ENCODE peak calls at places on chromosomes 11 and 22, in seven cellular contexts. One of them, this sample, is unnamed.

GRCh38 chr11:128532571-128533091 is 54.7 kb downstream of the ETS1 start:
- DNase-seq in effector CD4-positive, alpha-beta T cell: no peak
- DNase-seq in CD8-positive, alpha-beta memory T cell: no peak
- DNase-seq in neural progenitor cell: peak; percentile 91
- DNase-seq in progenitor cell of endocrine pancreas: no peak
- DNase-seq in dorsolateral prefrontal cortex: no peak
- DNase-seq in adrenal gland: no peak
- DNase-seq in this sample: no peak

GRCh38 chr11:33790088-33790487 is 15.8 kb upstream of the FBXO3 start:
- DNase-seq in effector CD4-positive, alpha-beta T cell: no peak
- DNase-seq in CD8-positive, alpha-beta memory T cell: no peak
- DNase-seq in neural progenitor cell: no peak
- DNase-seq in progenitor cell of endocrine pancreas: no peak
- DNase-seq in dorsolateral prefrontal cortex: no peak
- DNase-seq in adrenal gland: no peak
- DNase-seq in this sample: peak; percentile 43

GRCh38 chr11:122882809-122883681 is 486 bp downstream of the JHY start:
- DNase-seq in effector CD4-positive, alpha-beta T cell: peak; percentile 30
- DNase-seq in CD8-positive, alpha-beta memory T cell: peak; percentile 33
- DNase-seq in neural progenitor cell: peak; percentile 80
- DNase-seq in progenitor cell of endocrine pancreas: peak; percentile 31
- DNase-seq in dorsolateral prefrontal cortex: peak; percentile 29
- DNase-seq in adrenal gland: peak; percentile 42
- DNase-seq in this sample: peak; percentile 60

GRCh38 chr22:29302681-29303465 is 3.6 kb upstream of the GAS2L1 start:
- DNase-seq in effector CD4-positive, alpha-beta T cell: no peak
- DNase-seq in CD8-positive, alpha-beta memory T cell: no peak
- DNase-seq in neural progenitor cell: no peak
- DNase-seq in progenitor cell of endocrine pancreas: no peak
- DNase-seq in dorsolateral prefrontal cortex: no peak
- DNase-seq in adrenal gland: peak; percentile 76
- DNase-seq in this sample: no peak

GRCh38 chr11:429931-430456 is 11.8 kb downstream of the ANO9 start:
- DNase-seq in effector CD4-positive, alpha-beta T cell: no peak
- DNase-seq in CD8-positive, alpha-beta memory T cell: no peak
- DNase-seq in neural progenitor cell: no peak
- DNase-seq in progenitor cell of endocrine pancreas: no peak
- DNase-seq in dorsolateral prefrontal cortex: no peak
- DNase-seq in adrenal gland: no peak
- DNase-seq in this sample: no peak

GRCh38 chr22:46652081-46652929 is 32.1 kb downstream of the GRAMD4 start:
- DNase-seq in effector CD4-positive, alpha-beta T cell: no peak
- DNase-seq in CD8-positive, alpha-beta memory T cell: no peak
- DNase-seq in neural progenitor cell: no peak
- DNase-seq in progenitor cell of endocrine pancreas: no peak
- DNase-seq in dorsolateral prefrontal cortex: no peak
- DNase-seq in adrenal gland: peak; percentile 61
- DNase-seq in this sample: no peak

GRCh38 chr11:131980878-131981668 is 610.7 kb downstream of the NTM start:
- DNase-seq in effector CD4-positive, alpha-beta T cell: no peak
- DNase-seq in CD8-positive, alpha-beta memory T cell: no peak
- DNase-seq in neural progenitor cell: peak; percentile 20
- DNase-seq in progenitor cell of endocrine pancreas: no peak
- DNase-seq in dorsolateral prefrontal cortex: peak; percentile 44
- DNase-seq in adrenal gland: no peak
- DNase-seq in this sample: no peak

GRCh38 chr11:129846508-129847335 is 31.1 kb downstream of the TMEM45B start:
- DNase-seq in effector CD4-positive, alpha-beta T cell: no peak
- DNase-seq in CD8-positive, alpha-beta memory T cell: no peak
- DNase-seq in neural progenitor cell: no peak
- DNase-seq in progenitor cell of endocrine pancreas: no peak
- DNase-seq in dorsolateral prefrontal cortex: no peak
- DNase-seq in adrenal gland: no peak
- DNase-seq in this sample: no peak

GRCh38 chr11:121741954-121742361 is 289.2 kb upstream of the SORL1-AS1 start:
- DNase-seq in effector CD4-positive, alpha-beta T cell: no peak
- DNase-seq in CD8-positive, alpha-beta memory T cell: no peak
- DNase-seq in neural progenitor cell: no peak
- DNase-seq in progenitor cell of endocrine pancreas: no peak
- DNase-seq in dorsolateral prefrontal cortex: peak; percentile 64
- DNase-seq in adrenal gland: peak; percentile 51
- DNase-seq in this sample: no peak

GRCh38 chr22:38570841-38571364 is 920 bp upstream of the DMC1 start:
- DNase-seq in effector CD4-positive, alpha-beta T cell: peak; percentile 21
- DNase-seq in CD8-positive, alpha-beta memory T cell: peak; percentile 2
- DNase-seq in neural progenitor cell: peak; percentile 70
- DNase-seq in progenitor cell of endocrine pancreas: peak; percentile 12
- DNase-seq in dorsolateral prefrontal cortex: peak; percentile 85
- DNase-seq in adrenal gland: peak; percentile 27
- DNase-seq in this sample: peak; percentile 27

GRCh38 chr11:2805388-2806057 is 80.1 kb downstream of the CDKN1C start:
- DNase-seq in effector CD4-positive, alpha-beta T cell: no peak
- DNase-seq in CD8-positive, alpha-beta memory T cell: no peak
- DNase-seq in neural progenitor cell: no peak
- DNase-seq in progenitor cell of endocrine pancreas: peak; percentile 3
- DNase-seq in dorsolateral prefrontal cortex: no peak
- DNase-seq in adrenal gland: peak; percentile 14
- DNase-seq in this sample: peak; percentile 67

GRCh38 chr11:85517272-85517671 is 109.9 kb downstream of the DLG2 start:
- DNase-seq in effector CD4-positive, alpha-beta T cell: no peak
- DNase-seq in CD8-positive, alpha-beta memory T cell: no peak
- DNase-seq in neural progenitor cell: no peak
- DNase-seq in progenitor cell of endocrine pancreas: no peak
- DNase-seq in dorsolateral prefrontal cortex: no peak
- DNase-seq in adrenal gland: no peak
- DNase-seq in this sample: no peak

GRCh38 chr11:119474682-119475596 is 52.0 kb upstream of the THY1 start:
- DNase-seq in effector CD4-positive, alpha-beta T cell: peak; percentile 19
- DNase-seq in CD8-positive, alpha-beta memory T cell: peak; percentile 35
- DNase-seq in neural progenitor cell: peak; percentile 86
- DNase-seq in progenitor cell of endocrine pancreas: peak; percentile 59
- DNase-seq in dorsolateral prefrontal cortex: peak; percentile 79
- DNase-seq in adrenal gland: peak; percentile 84
- DNase-seq in this sample: peak; percentile 74

GRCh38 chr22:50432131-50432870 is 42.5 kb downstream of the SBF1 start:
- DNase-seq in effector CD4-positive, alpha-beta T cell: no peak
- DNase-seq in CD8-positive, alpha-beta memory T cell: no peak
- DNase-seq in neural progenitor cell: no peak
- DNase-seq in progenitor cell of endocrine pancreas: no peak
- DNase-seq in dorsolateral prefrontal cortex: no peak
- DNase-seq in adrenal gland: no peak
- DNase-seq in this sample: no peak

GRCh38 chr11:73625690-73626318 is 20.6 kb upstream of the PLEKHB1 start:
- DNase-seq in effector CD4-positive, alpha-beta T cell: peak; percentile 59
- DNase-seq in CD8-positive, alpha-beta memory T cell: peak; percentile 58
- DNase-seq in neural progenitor cell: peak; percentile 81
- DNase-seq in progenitor cell of endocrine pancreas: peak; percentile 52
- DNase-seq in dorsolateral prefrontal cortex: peak; percentile 81
- DNase-seq in adrenal gland: peak; percentile 71
- DNase-seq in this sample: peak; percentile 86

GRCh38 chr11:75433443-75433842 is 440 bp upstream of the KLHL35 start:
- DNase-seq in effector CD4-positive, alpha-beta T cell: no peak
- DNase-seq in CD8-positive, alpha-beta memory T cell: no peak
- DNase-seq in neural progenitor cell: no peak
- DNase-seq in progenitor cell of endocrine pancreas: no peak
- DNase-seq in dorsolateral prefrontal cortex: no peak
- DNase-seq in adrenal gland: no peak
- DNase-seq in this sample: no peak

GRCh38 chr11:76857776-76858461 is 2.8 kb upstream of the ACER3 start:
- DNase-seq in effector CD4-positive, alpha-beta T cell: no peak
- DNase-seq in CD8-positive, alpha-beta memory T cell: no peak
- DNase-seq in neural progenitor cell: no peak
- DNase-seq in progenitor cell of endocrine pancreas: no peak
- DNase-seq in dorsolateral prefrontal cortex: no peak
- DNase-seq in adrenal gland: no peak
- DNase-seq in this sample: no peak

GRCh38 chr11:83257638-83258229 is 28.4 kb downstream of the CCDC90B start:
- DNase-seq in effector CD4-positive, alpha-beta T cell: no peak
- DNase-seq in CD8-positive, alpha-beta memory T cell: no peak
- DNase-seq in neural progenitor cell: no peak
- DNase-seq in progenitor cell of endocrine pancreas: no peak
- DNase-seq in dorsolateral prefrontal cortex: no peak
- DNase-seq in adrenal gland: peak; percentile 83
- DNase-seq in this sample: no peak